ENCODE peak calls at places on chromosomes 3 and 15, in six cellular contexts. P is GM23248, C is heart left ventricle, B is tibial artery, M is HCT116, A is adipocyte. Y is an unnamed sample.

GRCh38 chr15:88654430-88655102 is 15.8 kb downstream of the ISG20 start:
- DNase-seq in M (no peak), P (no peak), B (no peak), C (no peak), A (no peak), Y (no peak)

GRCh38 chr15:32659340-32659831 is 17.9 kb downstream of the SCG5 start:
- DNase-seq in P (peak; percentile 95), B (peak; percentile 41), M (no peak), C (no peak), A (peak; percentile 84), Y (peak; percentile 20)

GRCh38 chr15:56286213-56286612 is 42.5 kb upstream of the RFX7 start:
- DNase-seq in B (no peak), A (no peak), M (peak; percentile 6), P (no peak), C (no peak), Y (no peak)

GRCh38 chr3:47799733-47800132 is 3.2 kb upstream of the DHX30 start:
- DNase-seq in C (no peak), B (no peak), A (no peak), P (peak; percentile 59), M (no peak), Y (no peak)

GRCh38 chr3:125767641-125768040 is 172.3 kb upstream of the OSBPL11 start:
- DNase-seq in M (no peak), C (no peak), A (no peak), B (no peak), P (no peak), Y (no peak)

GRCh38 chr15:28015855-28016254 is 83.3 kb downstream of the OCA2 start:
- DNase-seq in C (no peak), P (no peak), M (no peak), A (no peak), B (no peak), Y (no peak)

GRCh38 chr15:64783796-64784195 is 8.4 kb upstream of the RBPMS2 start:
- DNase-seq in A (no peak), P (no peak), B (no peak), M (no peak), C (no peak), Y (no peak)

GRCh38 chr3:127088511-127089430 is 104.2 kb upstream of the PRR23E start:
- DNase-seq in B (no peak), A (no peak), P (no peak), C (no peak), M (no peak), Y (no peak)

GRCh38 chr3:24237971-24238767 is 256.5 kb downstream of the THRB start:
- DNase-seq in C (peak; percentile 39), B (no peak), P (peak; percentile 92), M (peak; percentile 75), A (peak; percentile 91), Y (no peak)

GRCh38 chr3:166405465-166405864 is 568.2 kb upstream of the BCHE start:
- DNase-seq in C (no peak), A (no peak), P (no peak), M (no peak), B (no peak), Y (no peak)

GRCh38 chr3:47646362-47646761 is 67.7 kb upstream of the CSPG5 start:
- DNase-seq in B (no peak), C (no peak), P (peak; percentile 59), M (no peak), A (peak; percentile 34), Y (no peak)

GRCh38 chr3:115108614-115109013 is 38.5 kb downstream of the ZBTB20 start:
- DNase-seq in B (no peak), C (no peak), M (no peak), A (no peak), P (no peak), Y (no peak)

GRCh38 chr15:55652363-55652762 is 64.2 kb upstream of the PYGO1 start:
- DNase-seq in P (no peak), B (no peak), C (no peak), A (no peak), M (no peak), Y (no peak)

GRCh38 chr15:59501531-59502113 is 63.6 kb downstream of the FAM81A start:
- DNase-seq in C (no peak), B (no peak), A (peak; percentile 57), P (peak; percentile 70), M (peak; percentile 69), Y (no peak)

GRCh38 chr15:48566669-48567068 is 78.8 kb downstream of the FBN1 start:
- DNase-seq in C (no peak), M (no peak), P (no peak), B (no peak), A (peak; percentile 52), Y (no peak)

GRCh38 chr3:37210230-37210629 is 35.8 kb upstream of the LRRFIP2 start:
- DNase-seq in C (no peak), B (no peak), A (peak; percentile 42), M (no peak), P (peak; percentile 29), Y (no peak)

GRCh38 chr15:90184786-90185704 is 16.1 kb upstream of the SEMA4B start:
- DNase-seq in M (no peak), C (peak; percentile 62), A (peak; percentile 71), P (peak; percentile 65), B (no peak), Y (peak; percentile 82)

GRCh38 chr3:22713936-22714335 is 489.2 kb upstream of the UBE2E2 start:
- DNase-seq in A (peak; percentile 79), B (no peak), C (no peak), P (peak; percentile 81), M (no peak), Y (no peak)

GRCh38 chr3:177831361-177831760 is 634.1 kb upstream of the TBL1XR1 start:
- DNase-seq in C (no peak), M (no peak), B (no peak), A (no peak), P (peak; percentile 16), Y (no peak)

GRCh38 chr3:32045091-32045964 is 61.1 kb upstream of the GPD1L start:
- DNase-seq in B (peak; percentile 29), P (peak; percentile 45), M (peak; percentile 8), C (no peak), A (peak; percentile 82), Y (no peak)

GRCh38 chr3:45008117-45008516 is 18.0 kb upstream of the CLEC3B start:
- DNase-seq in A (peak; percentile 65), C (no peak), P (peak; percentile 87), B (no peak), M (no peak), Y (no peak)

GRCh38 chr15:41128174-41128902 is 12.3 kb upstream of the INO80 start:
- DNase-seq in M (no peak), P (no peak), C (no peak), A (no peak), B (no peak), Y (no peak)

GRCh38 chr15:78942741-78943140 is 2.1 kb downstream of the CTSH start:
- DNase-seq in P (no peak), M (no peak), B (no peak), A (no peak), C (no peak), Y (no peak)

GRCh38 chr3:71238267-71238985 is 345.1 kb downstream of the FOXP1 start:
- DNase-seq in B (no peak), P (no peak), M (no peak), C (no peak), A (no peak), Y (no peak)

GRCh38 chr3:10255835-10256234 is 7.6 kb downstream of the TATDN2 start:
- DNase-seq in C (no peak), M (no peak), B (no peak), P (no peak), A (no peak), Y (no peak)

GRCh38 chr3:105503191-105503593 is 136.5 kb downstream of the ALCAM start:
- DNase-seq in M (no peak), C (no peak), P (no peak), A (no peak), B (no peak), Y (no peak)

GRCh38 chr3:151316267-151316991 is at the start of gene GPR87:
- DNase-seq in C (no peak), A (no peak), P (peak; percentile 34), B (no peak), M (peak; percentile 88), Y (no peak)

GRCh38 chr3:65678480-65678879 is 360.2 kb downstream of the MAGI1 start:
- DNase-seq in C (no peak), B (no peak), P (no peak), M (no peak), A (no peak), Y (no peak)

GRCh38 chr15:48550822-48551525 is 94.5 kb downstream of the FBN1 start:
- DNase-seq in C (no peak), B (no peak), P (no peak), A (no peak), M (no peak), Y (no peak)

GRCh38 chr3:135911106-135911505 is 54.4 kb upstream of the PPP2R3A start:
- DNase-seq in M (no peak), A (no peak), B (no peak), C (no peak), P (no peak), Y (no peak)

GRCh38 chr15:22839046-22839705 is 710 bp downstream of the NIPA2 start:
- DNase-seq in C (no peak), P (peak; percentile 48), B (no peak), A (peak; percentile 59), M (no peak), Y (no peak)

GRCh38 chr3:30426319-30426993 is 179.9 kb upstream of the TGFBR2 start:
- DNase-seq in B (peak; percentile 75), C (peak; percentile 80), A (peak; percentile 83), P (peak; percentile 82), M (no peak), Y (peak; percentile 63)

GRCh38 chr3:182608876-182609275 is 184.4 kb upstream of the ATP11B start:
- DNase-seq in A (no peak), M (no peak), P (no peak), B (no peak), C (no peak), Y (no peak)

GRCh38 chr15:60590935-60591490 is 112.1 kb upstream of the ICE2 start:
- DNase-seq in M (no peak), A (peak; percentile 65), P (peak; percentile 75), C (peak; percentile 46), B (peak; percentile 56), Y (peak; percentile 80)
- H3K4me1 ChIP-seq in M (no peaks in the 10 kb centered on the region), A (peaks cover 18% of the 10 kb centered on the region), P (peaks cover 16% of the 10 kb centered on the region), C (peaks cover 14% of the 10 kb centered on the region), B (no peaks in the 10 kb centered on the region), Y (peaks cover 44% of the 10 kb centered on the region)

GRCh38 chr3:27791956-27792355 is 69.8 kb upstream of the EOMES start:
- DNase-seq in C (no peak), B (no peak), P (no peak), A (no peak), M (no peak), Y (no peak)
- H3K4me1 ChIP-seq in C (no peaks in the 10 kb centered on the region), B (no peaks in the 10 kb centered on the region), P (no peaks in the 10 kb centered on the region), A (no peaks in the 10 kb centered on the region), M (no peaks in the 10 kb centered on the region), Y (no peaks in the 10 kb centered on the region)

GRCh38 chr3:56981445-56982230 is 78.8 kb upstream of the SPATA12 start:
- DNase-seq in M (no peak), P (no peak), A (no peak), B (no peak), C (no peak), Y (no peak)
- H3K4me1 ChIP-seq in M (peaks cover 7% of the 10 kb centered on the region), P (peaks cover 31% of the 10 kb centered on the region), A (peaks cover 67% of the 10 kb centered on the region), B (no peaks in the 10 kb centered on the region), C (peaks cover 4% of the 10 kb centered on the region), Y (no peaks in the 10 kb centered on the region)

GRCh38 chr15:99017322-99017701 is 9.7 kb upstream of the PGPEP1L start:
- DNase-seq in C (no peak), B (no peak), P (no peak), M (no peak), A (no peak), Y (no peak)
- H3K4me1 ChIP-seq in C (peaks cover 9% of the 10 kb centered on the region), B (no peaks in the 10 kb centered on the region), P (peaks cover 21% of the 10 kb centered on the region), M (peaks cover 8% of the 10 kb centered on the region), A (peaks cover 14% of the 10 kb centered on the region), Y (peaks cover 29% of the 10 kb centered on the region)